ENCODE peak calls at places on chromosomes 12 and 14, in ten cellular contexts. F, N, Y, L, R, B, J, P, D and V are unnamed samples.

GRCh38 chr12:46371718-46372130 is 849 bp downstream of the SLC38A2 start:
- DNase-seq in D (peak; percentile 77), N (peak; percentile 69), R (peak; percentile 40), J (peak; percentile 70), Y (peak; percentile 48), P (peak; percentile 57), B (peak; percentile 70), F (no peak), L (peak; percentile 44), V (peak; percentile 82)

GRCh38 chr12:51915003-51915625 is 7.8 kb downstream of the ACVRL1 start:
- DNase-seq in N (no peak), R (no peak), Y (no peak), J (no peak), L (no peak), D (no peak), B (peak; percentile 83), P (no peak), F (peak; percentile 62), V (no peak)

GRCh38 chr14:88189840-88190191 is 133.3 kb downstream of the KCNK10 start:
- DNase-seq in J (no peak), R (no peak), D (no peak), P (no peak), B (no peak), F (no peak), N (no peak), L (no peak), Y (no peak), V (no peak)

GRCh38 chr12:130131025-130131424 is 31.2 kb upstream of the FZD10 start:
- DNase-seq in P (no peak), Y (no peak), F (no peak), N (no peak), B (no peak), R (no peak), J (no peak), L (no peak), D (no peak), V (no peak)

GRCh38 chr12:89695100-89695499 is 13.5 kb downstream of the ATP2B1 start:
- DNase-seq in P (no peak), L (peak; percentile 77), B (no peak), R (no peak), Y (no peak), J (peak; percentile 65), D (no peak), N (no peak), F (no peak), V (no peak)

GRCh38 chr14:100688598-100689499 is 37.8 kb upstream of the DLK1 start:
- DNase-seq in Y (no peak), D (no peak), F (no peak), R (no peak), B (no peak), P (no peak), N (no peak), L (peak; percentile 82), J (peak; percentile 89), V (no peak)

GRCh38 chr14:55133416-55133815 is 4.4 kb downstream of the LGALS3 start:
- DNase-seq in Y (no peak), P (no peak), J (peak; percentile 69), F (peak; percentile 32), L (peak; percentile 43), R (no peak), N (no peak), D (no peak), B (peak; percentile 59), V (no peak)

GRCh38 chr14:105364100-105364708 is 34.1 kb upstream of the TEX22 start:
- DNase-seq in Y (no peak), F (no peak), N (peak; percentile 42), D (peak; percentile 51), J (peak; percentile 83), P (no peak), B (no peak), R (peak; percentile 17), L (peak; percentile 72), V (no peak)

GRCh38 chr14:70655110-70655826 is 13.6 kb downstream of the TTC9 start:
- DNase-seq in P (no peak), L (no peak), R (peak; percentile 37), J (peak; percentile 21), F (peak; percentile 91), B (peak; percentile 76), N (peak; percentile 90), Y (peak; percentile 62), D (no peak), V (no peak)

GRCh38 chr14:55899531-55899930 is 218.7 kb upstream of the PELI2 start:
- DNase-seq in R (no peak), F (no peak), J (no peak), P (no peak), B (no peak), N (no peak), D (no peak), Y (no peak), L (peak; percentile 68), V (no peak)

GRCh38 chr14:68691031-68691864 is 101.6 kb downstream of the ZFP36L1 start:
- DNase-seq in D (no peak), B (peak; percentile 86), P (no peak), R (no peak), F (peak; percentile 61), N (peak; percentile 15), Y (no peak), J (no peak), L (no peak), V (no peak)

GRCh38 chr12:122862872-122863701 is 27.8 kb downstream of the HIP1R start:
- DNase-seq in D (peak; percentile 13), N (peak; percentile 70), F (no peak), P (peak; percentile 86), J (no peak), Y (no peak), L (no peak), B (peak; percentile 57), R (no peak), V (peak; percentile 66)

GRCh38 chr12:129901256-129901655 is 2.6 kb downstream of the TMEM132D start:
- DNase-seq in F (no peak), D (no peak), P (no peak), J (no peak), L (no peak), N (no peak), R (no peak), B (no peak), Y (no peak), V (no peak)

GRCh38 chr12:8504351-8504750 is 9.0 kb upstream of the CLEC4D start:
- DNase-seq in N (no peak), F (no peak), Y (no peak), L (no peak), D (no peak), B (no peak), P (no peak), J (no peak), R (no peak), V (no peak)

GRCh38 chr12:53941750-53942149 is 3.1 kb downstream of the HOXC13 start:
- DNase-seq in P (no peak), B (peak; percentile 11), Y (no peak), F (no peak), J (no peak), N (no peak), D (no peak), L (no peak), R (no peak), V (no peak)

GRCh38 chr12:27477049-27477448 is 30.5 kb downstream of the SMCO2 start:
- DNase-seq in L (no peak), D (no peak), P (no peak), Y (no peak), B (no peak), J (no peak), N (no peak), F (no peak), R (no peak), V (no peak)

GRCh38 chr14:31894351-31894750 is 182.8 kb upstream of the ARHGAP5 start:
- DNase-seq in N (no peak), Y (no peak), D (no peak), F (no peak), R (no peak), B (no peak), J (peak; percentile 41), P (no peak), L (no peak), V (no peak)

GRCh38 chr12:11630046-11630706 is 19.3 kb upstream of the ETV6 start:
- DNase-seq in D (no peak), B (no peak), P (peak; percentile 83), L (no peak), F (no peak), J (no peak), R (no peak), Y (no peak), N (no peak), V (peak; percentile 58)

GRCh38 chr12:79114896-79115295 is 250.3 kb downstream of the SYT1 start:
- DNase-seq in L (no peak), R (no peak), N (no peak), F (no peak), P (no peak), Y (no peak), D (no peak), B (no peak), J (no peak), V (no peak)

GRCh38 chr14:100610511-100611217 is 23.4 kb upstream of the BEGAIN start:
- DNase-seq in F (no peak), R (no peak), B (peak; percentile 57), D (no peak), N (no peak), Y (no peak), J (peak; percentile 60), P (no peak), L (peak; percentile 36), V (peak; percentile 17)

GRCh38 chr12:53951577-53952334 is 2.9 kb upstream of the HOXC12 start:
- DNase-seq in N (no peak), F (peak; percentile 70), J (no peak), D (no peak), B (peak; percentile 80), L (no peak), P (no peak), R (no peak), Y (no peak), V (no peak)

GRCh38 chr12:47980172-47980571 is 16.8 kb downstream of the TMEM106C start:
- DNase-seq in J (no peak), N (no peak), R (no peak), B (no peak), Y (no peak), L (no peak), D (no peak), F (no peak), P (no peak), V (no peak)

GRCh38 chr12:109858764-109859163 is 21.6 kb downstream of the GLTP start:
- DNase-seq in R (no peak), B (no peak), Y (no peak), N (no peak), J (no peak), F (no peak), D (no peak), L (peak; percentile 28), P (no peak), V (no peak)

GRCh38 chr12:981176-981828 is 9.7 kb upstream of the ERC1 start:
- DNase-seq in L (no peak), R (no peak), N (no peak), F (no peak), P (no peak), Y (no peak), D (no peak), J (peak; percentile 48), B (no peak), V (no peak)